ENCODE peak calls at places on chromosomes 11 and 22, in ten cellular contexts. B is tibial nerve, P is ovary, J is A549, M is colonic mucosa, O is mesendoderm, X is endothelial cell, F is iPS-NIHi11, D is iris pigment epithelial cell, L is activated gamma-delta T cell treated with Interleukin-2 at 50 U/mL for 16 hours. G is an unnamed sample.
A peak's percentile ranks its signal among the peaks of the same experiment; 100 is the strongest.

GRCh38 chr11:1854132-1854948 is 1.5 kb downstream of the LSP1 start:
- DNase-seq in M (no peak), O (no peak), D (no peak), B (no peak), L (no peak), X (no peak), F (no peak), P (no peak), J (no peak), G (no peak)

GRCh38 chr11:78954261-78954660 is 379.6 kb upstream of the NARS2 start:
- DNase-seq in P (no peak), O (no peak), J (no peak), L (no peak), X (no peak), F (no peak), D (no peak), B (no peak), M (no peak), G (no peak)

GRCh38 chr11:79600747-79601146 is 159.9 kb upstream of the TENM4 start:
- DNase-seq in O (no peak), J (no peak), D (no peak), P (no peak), X (no peak), L (no peak), F (no peak), B (no peak), M (no peak), G (no peak)

GRCh38 chr22:46066691-46067090 is 83.6 kb upstream of the PPARA start:
- DNase-seq in X (no peak), F (no peak), B (no peak), P (peak; percentile 53), D (no peak), L (no peak), J (no peak), O (no peak), M (peak; percentile 70), G (peak; percentile 34)

GRCh38 chr22:49091917-49092545 is 735.6 kb downstream of the BRD1 start:
- DNase-seq in J (no peak), O (peak; percentile 19), X (no peak), F (no peak), M (no peak), L (no peak), P (no peak), B (no peak), D (no peak), G (no peak)

GRCh38 chr22:49011769-49012598 is 815.7 kb downstream of the BRD1 start:
- DNase-seq in M (peak; percentile 11), P (peak; percentile 19), X (no peak), O (peak; percentile 11), F (no peak), D (no peak), L (no peak), J (no peak), B (no peak), G (no peak)

GRCh38 chr11:11899401-11899800 is 57.6 kb downstream of the USP47 start:
- DNase-seq in O (peak; percentile 58), X (no peak), M (no peak), P (no peak), D (no peak), F (peak; percentile 8), L (no peak), B (no peak), J (no peak), G (peak; percentile 18)

GRCh38 chr11:110077866-110078325 is 15.3 kb upstream of the ZC3H12C start:
- DNase-seq in M (no peak), P (no peak), F (no peak), J (no peak), X (no peak), D (peak; percentile 84), O (peak; percentile 28), B (no peak), L (no peak), G (peak; percentile 91)

GRCh38 chr22:48954781-48955311 is 872.8 kb downstream of the BRD1 start:
- DNase-seq in M (no peak), F (no peak), P (no peak), D (no peak), J (no peak), X (no peak), B (no peak), L (peak; percentile 0), O (no peak), G (no peak)

GRCh38 chr11:134586726-134587125 is 174.7 kb upstream of the B3GAT1 start:
- DNase-seq in P (no peak), L (no peak), J (no peak), B (no peak), M (no peak), X (no peak), O (no peak), D (no peak), F (no peak), G (no peak)

GRCh38 chr11:86087281-86087680 is 18.4 kb upstream of the PICALM start:
- DNase-seq in F (no peak), M (no peak), B (no peak), L (no peak), J (no peak), P (no peak), O (peak; percentile 21), X (no peak), D (no peak), G (no peak)

GRCh38 chr22:26660961-26661578 is 3.7 kb downstream of the MIAT start:
- DNase-seq in O (peak; percentile 82), D (no peak), M (no peak), X (no peak), B (no peak), J (no peak), F (no peak), P (no peak), L (no peak), G (no peak)

GRCh38 chr11:64360403-64360980 is 1.5 kb downstream of the RPS6KA4 start:
- DNase-seq in J (no peak), D (no peak), P (no peak), M (no peak), L (no peak), O (no peak), X (no peak), F (no peak), B (no peak), G (no peak)

GRCh38 chr22:41092847-41093371 is 517 bp downstream of the EP300 start:
- DNase-seq in B (peak; percentile 23), D (peak; percentile 34), J (peak; percentile 22), L (peak; percentile 10), X (no peak), F (peak; percentile 28), P (no peak), O (peak; percentile 35), M (peak; percentile 44), G (peak; percentile 58)

GRCh38 chr11:15158351-15159015 is 43.8 kb downstream of the INSC start:
- DNase-seq in L (no peak), O (no peak), X (no peak), M (no peak), J (no peak), P (no peak), F (no peak), B (no peak), D (peak; percentile 66), G (peak; percentile 91)

GRCh38 chr11:9973921-9974320 is 310.0 kb downstream of the SWAP70 start:
- DNase-seq in M (no peak), F (no peak), P (no peak), B (no peak), O (no peak), J (no peak), X (no peak), L (no peak), D (peak; percentile 29), G (peak; percentile 52)

GRCh38 chr11:95156133-95156731 is 66.6 kb downstream of the ENDOD1 start:
- DNase-seq in M (no peak), F (peak; percentile 36), P (no peak), J (no peak), B (no peak), O (peak; percentile 68), X (no peak), D (no peak), L (no peak), G (no peak)

GRCh38 chr22:44669725-44670027 is 32.3 kb upstream of the PRR5 start:
- DNase-seq in D (peak; percentile 48), X (peak; percentile 54), B (no peak), F (peak; percentile 68), P (no peak), O (peak; percentile 46), M (no peak), L (no peak), J (peak; percentile 14), G (peak; percentile 23)

GRCh38 chr11:71582309-71582895 is at the start of gene KRTAP5-11:
- DNase-seq in B (no peak), P (no peak), O (no peak), J (no peak), X (no peak), F (no peak), M (no peak), D (no peak), L (no peak), G (no peak)

G was measured in ELR.